ENCODE peak calls at places on chromosomes 13 and 19, in five cellular contexts. R is AG09309, T is iris pigment epithelial cell, F is Caki2, K is DND-41. Q is an unnamed sample.

GRCh38 chr13:44402902-44403719 is 29.5 kb downstream of the SERP2 start:
- DNase-seq in K (no peak), R (no peak), T (no peak), F (no peak), Q (no peak)

GRCh38 chr19:55090564-55090963 is 14.9 kb downstream of the EPS8L1 start:
- DNase-seq in F (no peak), R (no peak), K (no peak), T (no peak), Q (no peak)

GRCh38 chr19:43594081-43594697 is 1.7 kb downstream of the IRGQ start:
- DNase-seq in K (no peak), R (no peak), F (no peak), T (no peak), Q (no peak)

GRCh38 chr19:48683349-48683748 is 10.5 kb upstream of the NTN5 start:
- DNase-seq in T (peak), K (no peak), R (no peak), F (no peak), Q (no peak)

GRCh38 chr19:45156231-45156630 is 4.6 kb downstream of the NKPD1 start:
- DNase-seq in T (no peak), R (no peak), K (no peak), F (no peak), Q (no peak)

GRCh38 chr13:112241288-112241687 is 134.9 kb upstream of the SPACA7 start:
- DNase-seq in R (no peak), K (no peak), T (no peak), F (no peak), Q (no peak)

GRCh38 chr13:84653915-84654534 is 771.8 kb upstream of the SLITRK1 start:
- DNase-seq in F (no peak), K (no peak), T (no peak), R (no peak), Q (no peak)

GRCh38 chr13:97542102-97542501 is 108.1 kb downstream of the RAP2A start:
- DNase-seq in R (no peak), K (no peak), F (no peak), T (no peak), Q (no peak)

GRCh38 chr19:36058481-36059179 is 3.9 kb downstream of the WDR62 start:
- DNase-seq in R (no peak), K (no peak), F (no peak), T (no peak), Q (no peak)

GRCh38 chr13:36244073-36244472 is 29.7 kb upstream of the SOHLH2 start:
- DNase-seq in K (no peak), R (no peak), T (no peak), F (no peak), Q (peak)

GRCh38 chr13:30346159-30346788 is 38.9 kb upstream of the KATNAL1 start:
- DNase-seq in K (peak), F (no peak), T (no peak), R (no peak), Q (no peak)

GRCh38 chr19:46639356-46640061 is 3.5 kb upstream of the GNG8 start:
- DNase-seq in R (no peak), T (peak), F (no peak), K (peak), Q (no peak)

GRCh38 chr13:113152894-113153809 is 5.3 kb upstream of the PROZ start:
- DNase-seq in T (peak), R (no peak), F (peak), K (peak), Q (no peak)

GRCh38 chr13:39675904-39676303 is 20.4 kb downstream of the COG6 start:
- DNase-seq in T (peak), R (no peak), F (no peak), K (no peak), Q (no peak)

GRCh38 chr13:53254495-53254894 is 225.9 kb downstream of the OLFM4 start:
- DNase-seq in K (peak), T (no peak), F (peak), R (no peak), Q (no peak)

GRCh38 chr19:18502633-18503294 is 19.1 kb downstream of the ELL start:
- DNase-seq in R (no peak), F (no peak), T (no peak), K (no peak), Q (no peak)

GRCh38 chr19:46697142-46697960 is 19.6 kb downstream of the PRKD2 start:
- DNase-seq in T (peak), K (peak), F (peak), R (no peak), Q (no peak)

GRCh38 chr19:43464089-43464775 is 1.2 kb downstream of the LYPD3 start:
- DNase-seq in K (no peak), T (no peak), R (no peak), F (no peak), Q (no peak)

GRCh38 chr19:8500158-8500557 is 2.3 kb downstream of the PRAM1 start:
- DNase-seq in K (no peak), R (no peak), F (no peak), T (peak), Q (no peak)

GRCh38 chr13:110138009-110138699 is 168.8 kb downstream of the COL4A1 start:
- DNase-seq in K (peak), R (no peak), T (peak), F (peak), Q (peak)

GRCh38 chr19:28466107-28467045 is 746.6 kb downstream of the UQCRFS1 start:
- DNase-seq in R (peak), F (peak), K (peak), T (peak), Q (peak)

GRCh38 chr19:16018801-16019551 is 57.3 kb upstream of the TPM4 start:
- DNase-seq in R (no peak), F (no peak), T (no peak), K (no peak), Q (no peak)

GRCh38 chr13:112968910-112969691 is at the start of gene MCF2L:
- DNase-seq in R (no peak), T (peak), K (peak), F (no peak), Q (peak)

GRCh38 chr19:33513424-33513823 is 8.2 kb downstream of the PEPD start:
- DNase-seq in R (no peak), T (no peak), K (no peak), F (no peak), Q (no peak)

GRCh38 chr19:294819-295686 is 3.9 kb upstream of the PLPP2 start:
- DNase-seq in R (no peak), F (no peak), K (peak), T (peak), Q (no peak)